ENCODE peak calls at places on chromosomes 16 and 17, in four cellular contexts. S is upper lobe of right lung; M is colonic mucosa; P is CD8-positive, alpha-beta T cell. A is an unnamed sample.

GRCh38 chr17:44931376-44931775 is 16.1 kb upstream of the GFAP start:
- DNase-seq in P (no peak), S (peak; percentile 34), M (no peak), A (no peak)

GRCh38 chr17:2560658-2561057 is 32.8 kb upstream of the PAFAH1B1 start:
- DNase-seq in P (no peak), S (no peak), M (no peak), A (no peak)

GRCh38 chr17:39450051-39450450 is 1.0 kb downstream of the MED1 start:
- DNase-seq in S (peak; percentile 36), P (no peak), M (no peak), A (no peak)

GRCh38 chr16:65489531-65490023 is 367.7 kb upstream of the CDH11 start:
- DNase-seq in P (no peak), S (no peak), M (no peak), A (no peak)

GRCh38 chr17:54948380-54948779 is 20.1 kb downstream of the COX11 start:
- DNase-seq in S (no peak), P (no peak), M (no peak), A (no peak)

GRCh38 chr17:63974594-63975192 is 2.0 kb upstream of the SCN4A start:
- DNase-seq in P (no peak), M (no peak), S (no peak), A (no peak)

GRCh38 chr17:57315061-57315851 is 58.9 kb downstream of the MSI2 start:
- DNase-seq in M (no peak), P (no peak), S (no peak), A (no peak)

GRCh38 chr16:86992587-86992986 is 324.6 kb downstream of the C16orf95 start:
- DNase-seq in S (no peak), P (no peak), M (no peak), A (no peak)

GRCh38 chr16:76947694-76948093 is 243.3 kb upstream of the MON1B start:
- DNase-seq in S (no peak), P (no peak), M (no peak), A (no peak)

GRCh38 chr16:79605999-79606398 is 5.5 kb upstream of the MAF start:
- DNase-seq in S (no peak), M (no peak), P (no peak), A (peak; percentile 54)

GRCh38 chr17:41417576-41418015 is 6.8 kb downstream of the KRT37 start:
- DNase-seq in M (no peak), P (no peak), S (no peak), A (no peak)
- H3K4me3 ChIP-seq in M (no peak overlapping the region), P (no peak overlapping the region), S (no peak overlapping the region), A (no peak overlapping the region)

DNA sequence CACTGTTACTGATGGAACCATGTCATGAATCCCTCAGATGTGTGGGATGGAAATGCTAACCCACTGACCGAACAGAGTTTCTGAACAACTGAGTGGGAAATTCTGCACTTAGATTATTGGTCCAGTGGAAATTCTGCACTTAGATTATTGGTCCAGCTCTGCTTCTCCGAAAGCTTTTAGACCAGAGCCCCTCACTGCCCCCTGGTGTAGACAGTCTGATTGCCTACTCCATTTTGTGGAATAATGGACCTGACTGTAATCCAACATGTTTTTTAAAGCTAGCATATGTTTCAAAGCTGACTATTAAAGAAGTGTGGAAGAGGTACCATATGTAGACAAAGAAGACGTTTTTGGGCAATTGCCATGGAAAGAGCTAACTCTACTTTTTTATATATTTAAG is 50.3 kb upstream of the TBX2 start:
- DNase-seq in M (no peak), P (no peak), S (no peak), A (no peak)
- TF ChIP-seq CTCF in M (no peak), P (no peak), S (peak; percentile 6), A (no peak)

GRCh38 chr17:34710226-34710625 is 130.8 kb downstream of the TMEM132E start:
- DNase-seq in S (no peak), P (no peak), M (no peak), A (no peak)

GRCh38 chr17:34712481-34713195 is 133.3 kb downstream of the TMEM132E start:
- DNase-seq in M (no peak), P (no peak), S (no peak), A (no peak)

GRCh38 chr17:34711646-34712045 is 132.3 kb downstream of the TMEM132E start:
- DNase-seq in S (no peak), M (no peak), P (no peak), A (peak; percentile 40)

GRCh38 chr17:34706029-34706428 is 126.6 kb downstream of the TMEM132E start:
- DNase-seq in P (no peak), M (no peak), S (no peak), A (no peak)

GRCh38 chr17:34709108-34709779 is 129.9 kb downstream of the TMEM132E start:
- DNase-seq in P (no peak), M (no peak), S (no peak), A (no peak)
- H3K4me3 ChIP-seq in P (no peak overlapping the region), M (no peak overlapping the region), S (no peak overlapping the region), A (no peak overlapping the region)

GRCh38 chr17:17004251-17004996 is 32.5 kb upstream of the TNFRSF13B start:
- DNase-seq in M (no peak), P (no peak), S (peak; percentile 57), A (no peak)

GRCh38 chr17:16997514-16998429 is 25.9 kb upstream of the TNFRSF13B start:
- DNase-seq in S (no peak), M (no peak), P (peak; percentile 77), A (no peak)

GRCh38 chr17:17001076-17001777 is 29.3 kb upstream of the TNFRSF13B start:
- DNase-seq in M (no peak), P (no peak), S (no peak), A (no peak)

GRCh38 chr17:16999931-17000625 is 28.2 kb upstream of the TNFRSF13B start:
- DNase-seq in S (no peak), M (no peak), P (no peak), A (no peak)

DNA sequence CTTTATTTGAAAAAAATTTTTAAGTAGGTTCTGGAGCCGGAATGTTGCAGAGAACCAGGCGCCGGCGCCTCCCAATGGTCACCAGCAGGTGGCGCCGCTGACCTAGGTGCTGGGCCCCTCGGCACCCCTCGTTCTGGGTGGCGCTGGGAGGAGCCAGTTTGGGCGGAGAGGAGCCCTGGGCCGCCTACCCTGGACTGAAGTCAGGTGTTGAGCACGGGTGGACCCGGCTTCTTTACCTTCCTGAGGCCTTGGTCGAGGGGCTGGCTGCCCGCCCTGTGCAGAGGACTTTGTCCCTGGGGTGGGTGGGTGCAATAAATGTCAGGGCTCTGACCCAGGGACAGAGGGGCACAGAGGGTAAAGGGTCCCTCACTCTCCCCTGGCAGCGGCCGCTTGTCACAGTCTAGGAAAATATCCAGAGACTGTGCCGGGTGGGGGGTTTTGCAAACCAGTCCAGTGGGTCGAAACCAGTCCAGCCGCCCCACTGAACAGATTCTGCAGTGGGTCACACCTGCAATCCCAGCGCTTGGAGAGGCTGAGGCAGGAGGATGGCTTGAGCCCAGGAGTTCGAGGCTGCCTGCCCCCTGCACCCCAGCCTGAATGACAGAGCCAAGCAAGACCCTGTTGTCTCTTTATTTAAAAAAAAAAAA is 30.1 kb upstream of the TNFRSF13B start:
- DNase-seq in S (peak; percentile 91), P (peak; percentile 83), M (peak; percentile 77), A (peak; percentile 77)
- TF ChIP-seq CTCF in S (no peak), P (peak; percentile 89), M (peak; percentile 95), A (peak; percentile 97)

GRCh38 chr17:70225272-70225671 is 55.9 kb downstream of the KCNJ2 start:
- DNase-seq in P (no peak), S (no peak), M (no peak), A (no peak)
- H3K4me3 ChIP-seq in P (no peak overlapping the region), S (no peak overlapping the region), M (no peak overlapping the region), A (no peak overlapping the region)

DNA sequence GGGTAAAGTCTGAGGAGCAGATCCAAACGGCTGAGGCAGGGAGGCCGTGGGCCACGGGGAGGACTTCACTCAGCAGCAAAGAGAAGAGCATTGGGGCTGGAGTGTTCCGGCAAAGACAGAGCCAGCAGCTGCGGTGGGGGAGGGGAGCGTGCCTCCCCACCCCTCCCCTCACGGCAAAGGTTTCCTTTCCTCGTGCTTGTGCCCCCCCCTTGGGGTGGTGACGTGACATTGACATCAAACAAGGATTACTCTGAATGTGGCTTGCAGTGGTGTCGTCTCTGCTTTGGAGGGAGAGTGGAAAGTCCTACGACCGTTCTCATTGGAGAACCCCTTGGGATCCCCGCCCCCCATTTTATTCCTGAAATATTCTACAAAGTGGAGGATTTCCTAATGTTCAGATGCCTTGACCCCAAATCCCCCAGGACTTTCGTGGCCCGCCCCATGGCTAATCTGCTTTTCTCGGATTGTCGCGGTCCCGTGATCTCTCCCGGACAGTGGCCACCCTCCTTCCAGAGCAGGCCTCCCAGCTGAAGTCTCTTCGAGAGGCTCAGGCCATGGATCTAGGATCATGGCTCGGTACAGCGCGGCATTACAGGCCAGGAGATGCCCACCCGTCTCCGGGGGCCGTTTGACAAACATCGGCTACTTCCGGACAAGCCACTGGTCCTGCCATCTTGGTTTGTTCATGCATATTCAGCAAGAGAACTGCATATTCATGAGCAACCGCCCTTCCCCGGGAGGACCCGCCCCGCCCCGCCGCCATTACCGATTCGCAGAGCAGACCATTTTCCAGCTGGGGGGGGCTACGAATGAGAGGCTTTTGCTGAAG is 714 bp upstream of the POLR2A start:
- DNase-seq in P (peak; percentile 96), M (peak; percentile 93), S (peak; percentile 95), A (peak; percentile 98)
- TF ChIP-seq CTCF in P (no peak), M (no peak), S (no peak), A (no peak)

DNA sequence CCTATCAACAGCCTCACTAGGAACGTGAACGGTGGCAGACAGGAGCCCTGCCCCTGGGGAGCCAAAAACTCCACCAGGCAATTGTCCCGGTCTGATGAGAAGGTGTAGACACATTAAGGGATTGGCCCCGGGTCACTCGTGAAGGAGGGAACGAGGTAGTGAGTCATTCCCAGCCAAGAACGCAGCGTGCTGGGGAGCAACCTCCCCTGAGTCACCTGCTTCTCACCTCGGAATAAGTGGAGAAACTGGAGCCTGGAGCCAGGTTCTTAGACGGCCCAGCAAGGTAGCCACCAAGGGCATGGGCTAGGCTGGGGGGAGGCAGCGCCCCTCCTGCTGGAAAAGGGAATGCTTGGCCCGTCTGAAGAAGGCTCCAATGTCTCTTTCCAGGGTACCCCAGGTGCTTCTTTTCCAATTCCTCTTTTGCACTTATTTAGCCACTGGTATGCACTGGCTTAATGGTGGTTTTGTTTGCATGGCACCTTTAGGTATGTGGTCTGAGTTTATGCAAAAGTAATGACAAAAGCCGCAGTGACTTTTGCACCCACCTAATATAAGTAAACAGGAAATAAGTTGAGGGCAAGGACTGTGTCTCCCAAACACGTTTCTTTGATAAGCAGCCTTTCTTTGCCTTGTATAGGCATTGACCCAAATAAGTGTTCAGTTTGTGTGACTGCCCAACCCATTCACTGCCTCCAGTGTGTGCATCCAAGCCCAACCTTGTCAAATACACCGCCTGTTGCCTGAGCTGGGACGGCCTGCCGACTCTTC is 1.8 kb upstream of the HELZ start:
- DNase-seq in M (peak; percentile 80), P (peak; percentile 45), S (peak; percentile 83), A (peak; percentile 54)
- H3K4me3 ChIP-seq in M (peak overlapping the region; percentile 100), P (peak overlapping the region; percentile 78), S (peak overlapping the region; percentile 98), A (no peak overlapping the region)

A was measured in right atrium auricular region.